ENCODE peak calls at places on chromosomes 5 and 9, in nine cellular contexts. Z is HepG2, W is HCT116, U is A549, F is H1, N is SK-N-SH, K is K562, T is endothelial cell of umbilical vein, S is GM12878. L is an unnamed sample.

GRCh38 chr9:7117676-7118561 is 360.1 kb downstream of the KDM4C start:
- DNase-seq in Z (no peak), W (no peak), U (no peak), F (no peak), N (no peak), K (no peak), T (no peak), S (peak), L (peak)

GRCh38 chr9:85431396-85432102 is 310.2 kb downstream of the AGTPBP1 start:
- DNase-seq in Z (no peak), W (no peak), U (no peak), F (no peak), N (no peak), K (no peak), T (peak), S (no peak), L (no peak)

GRCh38 chr5:169686137-169686536 is 49.1 kb downstream of the DOCK2 start:
- DNase-seq in Z (no peak), W (no peak), U (no peak), F (no peak), N (no peak), K (no peak), T (no peak), S (no peak), L (no peak)

GRCh38 chr5:1037671-1038416 is 29.2 kb downstream of the NKD2 start:
- DNase-seq in Z (no peak), W (no peak), U (no peak), F (no peak), N (peak), K (no peak), T (no peak), S (no peak), L (no peak)

GRCh38 chr5:147874910-147875367 is 3.6 kb upstream of the SCGB3A2 start:
- DNase-seq in Z (no peak), W (no peak), U (no peak), F (no peak), N (no peak), K (no peak), T (no peak), S (no peak), L (no peak)

GRCh38 chr9:4137234-4137633 is 162.6 kb downstream of the GLIS3 start:
- DNase-seq in Z (peak), W (peak), U (peak), F (no peak), N (no peak), K (no peak), T (peak), S (no peak), L (no peak)

GRCh38 chr5:16784843-16785791 is 151.0 kb downstream of the MYO10 start:
- DNase-seq in Z (no peak), W (no peak), U (no peak), F (no peak), N (no peak), K (no peak), T (no peak), S (peak), L (no peak)

GRCh38 chr9:93107825-93108161 is 11.8 kb downstream of the CARD19 start:
- DNase-seq in Z (no peak), W (no peak), U (no peak), F (no peak), N (no peak), K (no peak), T (no peak), S (no peak), L (no peak)

GRCh38 chr9:134968011-134968822 is 50.5 kb upstream of the FCN1 start:
- DNase-seq in Z (no peak), W (no peak), U (no peak), F (no peak), N (peak), K (no peak), T (no peak), S (no peak), L (no peak)

GRCh38 chr5:55692106-55692417 is 20.1 kb downstream of the SLC38A9 start:
- DNase-seq in Z (no peak), W (no peak), U (no peak), F (no peak), N (no peak), K (no peak), T (no peak), S (no peak), L (no peak)
- TF ChIP-seq CTCF in Z (no peak), W (no peak), U (peak), F (no peak), N (no peak), K (no peak), T (no peak), S (no peak), L (no peak)

GRCh38 chr9:35945341-35946018 is 12.5 kb downstream of the OR2S2 start:
- DNase-seq in Z (peak), W (peak), U (peak), F (peak), N (peak), K (peak), T (peak), S (no peak), L (peak)
- H3K4me3 ChIP-seq in Z (no peak), W (peak), U (peak), F (no peak), N (peak), K (no peak), T (no peak), S (no peak), L (no peak)

GRCh38 chr9:106682420-106682819 is 180.5 kb upstream of the ZNF462 start:
- DNase-seq in Z (no peak), W (no peak), U (no peak), F (no peak), N (no peak), K (no peak), T (no peak), S (no peak), L (no peak)
- TF ChIP-seq MAX in Z (no peak), W (no peak), U (no peak), F (no peak), N (no peak), K (no peak), T (no peak), S (no peak), L (no peak)

GRCh38 chr5:135139397-135140134 is 105.5 kb upstream of the PITX1 start:
- DNase-seq in Z (peak), W (peak), U (peak), F (no peak), N (no peak), K (peak), T (no peak), S (no peak), L (peak)
- TF ChIP-seq CTCF in Z (no peak), W (no peak), U (no peak), F (no peak), N (no peak), K (no peak), T (no peak), S (no peak), L (no peak)

GRCh38 chr9:68781866-68782265 is 76.8 kb downstream of the PIP5K1B start:
- DNase-seq in Z (no peak), W (no peak), U (no peak), F (no peak), N (no peak), K (no peak), T (no peak), S (no peak), L (no peak)
- H3K4me3 ChIP-seq in Z (no peak), W (no peak), U (no peak), F (no peak), N (no peak), K (no peak), T (no peak), S (peak), L (peak)

DNA sequence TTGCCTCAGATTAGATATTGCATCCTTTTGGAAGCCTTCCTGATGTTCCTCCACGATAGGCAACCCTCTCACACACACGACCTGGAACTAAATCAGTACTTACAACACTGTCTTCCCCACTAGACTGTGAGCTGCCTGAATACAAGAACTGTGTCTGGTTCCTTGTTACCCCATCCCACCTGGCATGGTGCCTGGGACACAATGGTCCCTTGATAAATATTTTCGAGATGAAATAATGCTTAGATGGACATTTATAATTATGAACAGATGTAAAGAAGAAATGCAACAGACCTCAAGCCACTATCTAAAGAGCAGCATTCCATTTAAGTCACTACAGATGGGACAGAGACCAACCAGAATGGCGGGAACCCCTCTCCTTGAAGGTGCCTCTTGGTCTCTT is 33.4 kb downstream of the OR1J1 start:
- DNase-seq in Z (no peak), W (no peak), U (no peak), F (no peak), N (no peak), K (no peak), T (no peak), S (no peak), L (no peak)
- TF ChIP-seq MAX in Z (no peak), W (no peak), U (no peak), F (no peak), N (no peak), K (no peak), T (no peak), S (no peak), L (no peak)

DNA sequence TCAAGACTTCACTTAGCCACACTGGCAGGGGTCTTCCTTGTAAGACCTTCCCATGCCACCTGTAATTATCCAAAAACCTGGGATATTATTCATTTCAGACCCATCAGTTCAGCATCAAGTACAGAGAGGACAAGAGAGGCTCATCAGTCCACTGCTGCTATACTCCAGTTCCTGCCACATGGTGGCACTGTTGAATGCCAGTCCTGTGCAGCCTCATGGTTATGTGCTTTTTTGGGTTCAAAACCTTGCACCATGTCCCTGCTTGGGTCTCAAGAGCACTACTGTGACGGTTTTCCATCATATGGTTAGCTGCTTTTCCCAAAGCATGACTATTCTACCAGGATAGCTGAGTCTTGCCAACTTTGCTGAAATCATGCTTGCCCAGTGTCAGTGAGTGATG is 8.5 kb downstream of the PTGS1 start:
- DNase-seq in Z (no peak), W (no peak), U (peak), F (no peak), N (no peak), K (no peak), T (no peak), S (no peak), L (peak)
- TF ChIP-seq CTCF in Z (peak), W (peak), U (peak), F (peak), N (peak), K (peak), T (peak), S (peak), L (peak)

DNA sequence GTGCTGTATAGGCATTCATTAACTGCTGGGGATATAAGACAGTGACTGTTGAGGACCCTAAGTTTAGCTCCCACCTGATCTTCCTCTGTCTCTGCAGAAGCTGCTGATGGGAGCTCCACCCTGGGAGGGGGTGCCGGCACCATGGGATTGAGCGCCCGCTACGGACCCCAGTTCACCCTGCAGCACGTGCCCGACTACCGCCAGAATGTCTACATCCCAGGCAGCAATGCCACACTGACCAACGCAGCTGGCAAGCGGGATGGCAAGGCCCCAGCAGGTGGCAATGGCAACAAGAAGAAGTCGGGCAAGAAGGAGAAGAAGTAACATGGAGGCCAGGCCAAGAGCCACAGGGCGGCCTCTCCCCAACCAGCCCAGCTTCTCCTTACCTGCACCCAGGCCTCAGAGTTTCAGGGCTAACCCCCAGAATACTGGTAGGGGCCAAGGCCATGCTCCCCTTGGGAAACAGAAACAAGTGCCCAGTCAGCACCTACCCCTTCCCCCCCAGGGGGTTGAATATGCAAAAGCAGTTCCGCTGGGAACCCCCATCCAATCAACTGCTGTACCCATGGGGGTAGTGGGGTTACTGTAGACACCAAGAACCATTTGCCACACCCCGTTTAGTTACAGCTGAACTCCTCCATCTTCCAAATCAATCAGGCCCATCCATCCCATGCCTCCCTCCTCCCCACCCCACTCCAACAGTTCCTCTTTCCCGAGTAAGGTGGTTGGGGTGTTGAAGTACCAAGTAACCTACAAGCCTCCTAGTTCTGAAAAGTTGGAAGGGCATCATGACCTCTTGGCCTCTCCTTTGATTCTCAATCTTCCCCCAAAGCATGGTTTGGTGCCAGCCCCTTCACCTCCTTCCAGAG is 22.2 kb downstream of the PCDHGC5 start:
- DNase-seq in Z (no peak), W (no peak), U (no peak), F (no peak), N (no peak), K (no peak), T (no peak), S (peak), L (peak)
- H3K4me3 ChIP-seq in Z (no peak), W (no peak), U (no peak), F (no peak), N (no peak), K (no peak), T (no peak), S (peak), L (no peak)

GRCh38 chr5:52560366-52560765 is 227.3 kb upstream of the ITGA1 start:
- DNase-seq in Z (no peak), W (peak), U (no peak), F (no peak), N (peak), K (no peak), T (peak), S (no peak), L (peak)
- TF ChIP-seq MAX in Z (no peak), W (no peak), U (no peak), F (no peak), N (no peak), K (no peak), T (no peak), S (no peak), L (peak)

L was measured in NB4.